ENCODE peak calls at places on chromosomes 16 and 17, in seven cellular contexts. One of them, this sample, is unnamed.

GRCh38 chr17:75723201-75723930 is 2.1 kb downstream of the ITGB4 start:
- DNase-seq in stimulated activated CD8-positive, alpha-beta memory T cell treated with anti-CD3 and anti-CD28 coated beads, Interleukin-7, amount 100 ng/mL, for 1 hour: no peak
- DNase-seq in COLO829: no peak
- DNase-seq in HFFc6: no peak
- DNase-seq in C1 segment of cervical spinal cord: no peak
- DNase-seq in NCI-H82: no peak
- DNase-seq in putamen: no peak
- DNase-seq in this sample: no peak

GRCh38 chr17:18038149-18038850 is 668 bp downstream of the ATPAF2 start:
- DNase-seq in stimulated activated CD8-positive, alpha-beta memory T cell treated with anti-CD3 and anti-CD28 coated beads, Interleukin-7, amount 100 ng/mL, for 1 hour: no peak
- DNase-seq in COLO829: no peak
- DNase-seq in HFFc6: peak
- DNase-seq in C1 segment of cervical spinal cord: no peak
- DNase-seq in NCI-H82: no peak
- DNase-seq in putamen: no peak
- DNase-seq in this sample: peak

GRCh38 chr17:18182978-18183333 is 672 bp upstream of the ALKBH5 start:
- DNase-seq in stimulated activated CD8-positive, alpha-beta memory T cell treated with anti-CD3 and anti-CD28 coated beads, Interleukin-7, amount 100 ng/mL, for 1 hour: peak
- DNase-seq in COLO829: peak
- DNase-seq in HFFc6: peak
- DNase-seq in C1 segment of cervical spinal cord: no peak
- DNase-seq in NCI-H82: peak
- DNase-seq in putamen: no peak
- DNase-seq in this sample: peak

GRCh38 chr17:50487213-50488096 is 8.8 kb downstream of the RSAD1 start:
- DNase-seq in stimulated activated CD8-positive, alpha-beta memory T cell treated with anti-CD3 and anti-CD28 coated beads, Interleukin-7, amount 100 ng/mL, for 1 hour: no peak
- DNase-seq in COLO829: no peak
- DNase-seq in HFFc6: peak
- DNase-seq in C1 segment of cervical spinal cord: no peak
- DNase-seq in NCI-H82: no peak
- DNase-seq in putamen: no peak
- DNase-seq in this sample: peak

GRCh38 chr16:88810166-88810867 is 1.4 kb downstream of the APRT start:
- DNase-seq in stimulated activated CD8-positive, alpha-beta memory T cell treated with anti-CD3 and anti-CD28 coated beads, Interleukin-7, amount 100 ng/mL, for 1 hour: no peak
- DNase-seq in COLO829: no peak
- DNase-seq in HFFc6: no peak
- DNase-seq in C1 segment of cervical spinal cord: no peak
- DNase-seq in NCI-H82: peak
- DNase-seq in putamen: no peak
- DNase-seq in this sample: peak

GRCh38 chr17:3795758-3796102 is 5.3 kb downstream of the ITGAE start:
- DNase-seq in stimulated activated CD8-positive, alpha-beta memory T cell treated with anti-CD3 and anti-CD28 coated beads, Interleukin-7, amount 100 ng/mL, for 1 hour: no peak
- DNase-seq in COLO829: no peak
- DNase-seq in HFFc6: no peak
- DNase-seq in C1 segment of cervical spinal cord: no peak
- DNase-seq in NCI-H82: no peak
- DNase-seq in putamen: no peak
- DNase-seq in this sample: no peak

GRCh38 chr17:57671546-57672204 is 73.4 kb downstream of the CCDC182 start:
- DNase-seq in stimulated activated CD8-positive, alpha-beta memory T cell treated with anti-CD3 and anti-CD28 coated beads, Interleukin-7, amount 100 ng/mL, for 1 hour: peak
- DNase-seq in COLO829: peak
- DNase-seq in HFFc6: peak
- DNase-seq in C1 segment of cervical spinal cord: peak
- DNase-seq in NCI-H82: peak
- DNase-seq in putamen: peak
- DNase-seq in this sample: peak

GRCh38 chr17:81428521-81428920 is 33.3 kb downstream of the BAHCC1 start:
- DNase-seq in stimulated activated CD8-positive, alpha-beta memory T cell treated with anti-CD3 and anti-CD28 coated beads, Interleukin-7, amount 100 ng/mL, for 1 hour: no peak
- DNase-seq in COLO829: no peak
- DNase-seq in HFFc6: no peak
- DNase-seq in C1 segment of cervical spinal cord: no peak
- DNase-seq in NCI-H82: no peak
- DNase-seq in putamen: no peak
- DNase-seq in this sample: no peak

GRCh38 chr17:75364078-75364477 is 41.4 kb downstream of the GRB2 start:
- DNase-seq in stimulated activated CD8-positive, alpha-beta memory T cell treated with anti-CD3 and anti-CD28 coated beads, Interleukin-7, amount 100 ng/mL, for 1 hour: no peak
- DNase-seq in COLO829: no peak
- DNase-seq in HFFc6: peak
- DNase-seq in C1 segment of cervical spinal cord: no peak
- DNase-seq in NCI-H82: no peak
- DNase-seq in putamen: no peak
- DNase-seq in this sample: no peak

GRCh38 chr17:19383681-19384470 is 3.1 kb downstream of the MFAP4 start:
- DNase-seq in stimulated activated CD8-positive, alpha-beta memory T cell treated with anti-CD3 and anti-CD28 coated beads, Interleukin-7, amount 100 ng/mL, for 1 hour: no peak
- DNase-seq in COLO829: no peak
- DNase-seq in HFFc6: no peak
- DNase-seq in C1 segment of cervical spinal cord: no peak
- DNase-seq in NCI-H82: no peak
- DNase-seq in putamen: no peak
- DNase-seq in this sample: no peak

GRCh38 chr17:56880133-56880532 is 33.7 kb downstream of the TRIM25 start:
- DNase-seq in stimulated activated CD8-positive, alpha-beta memory T cell treated with anti-CD3 and anti-CD28 coated beads, Interleukin-7, amount 100 ng/mL, for 1 hour: no peak
- DNase-seq in COLO829: no peak
- DNase-seq in HFFc6: no peak
- DNase-seq in C1 segment of cervical spinal cord: no peak
- DNase-seq in NCI-H82: no peak
- DNase-seq in putamen: no peak
- DNase-seq in this sample: no peak

GRCh38 chr17:29613371-29613837 is 9.3 kb downstream of the CORO6 start:
- DNase-seq in stimulated activated CD8-positive, alpha-beta memory T cell treated with anti-CD3 and anti-CD28 coated beads, Interleukin-7, amount 100 ng/mL, for 1 hour: peak
- DNase-seq in COLO829: no peak
- DNase-seq in HFFc6: no peak
- DNase-seq in C1 segment of cervical spinal cord: peak
- DNase-seq in NCI-H82: no peak
- DNase-seq in putamen: peak
- DNase-seq in this sample: peak

GRCh38 chr17:18043491-18043890 is 4.3 kb downstream of the GID4 start:
- DNase-seq in stimulated activated CD8-positive, alpha-beta memory T cell treated with anti-CD3 and anti-CD28 coated beads, Interleukin-7, amount 100 ng/mL, for 1 hour: no peak
- DNase-seq in COLO829: no peak
- DNase-seq in HFFc6: peak
- DNase-seq in C1 segment of cervical spinal cord: no peak
- DNase-seq in NCI-H82: peak
- DNase-seq in putamen: no peak
- DNase-seq in this sample: no peak

GRCh38 chr16:87369117-87369775 is 14.3 kb downstream of the FBXO31 start:
- DNase-seq in stimulated activated CD8-positive, alpha-beta memory T cell treated with anti-CD3 and anti-CD28 coated beads, Interleukin-7, amount 100 ng/mL, for 1 hour: no peak
- DNase-seq in COLO829: no peak
- DNase-seq in HFFc6: no peak
- DNase-seq in C1 segment of cervical spinal cord: no peak
- DNase-seq in NCI-H82: no peak
- DNase-seq in putamen: no peak
- DNase-seq in this sample: no peak

GRCh38 chr17:74147966-74148365 is 55.5 kb upstream of the RPL38 start:
- DNase-seq in stimulated activated CD8-positive, alpha-beta memory T cell treated with anti-CD3 and anti-CD28 coated beads, Interleukin-7, amount 100 ng/mL, for 1 hour: no peak
- DNase-seq in COLO829: no peak
- DNase-seq in HFFc6: no peak
- DNase-seq in C1 segment of cervical spinal cord: no peak
- DNase-seq in NCI-H82: no peak
- DNase-seq in putamen: no peak
- DNase-seq in this sample: no peak

GRCh38 chr16:53915452-53916160 is 211.7 kb downstream of the FTO start:
- DNase-seq in stimulated activated CD8-positive, alpha-beta memory T cell treated with anti-CD3 and anti-CD28 coated beads, Interleukin-7, amount 100 ng/mL, for 1 hour: no peak
- DNase-seq in COLO829: no peak
- DNase-seq in HFFc6: no peak
- DNase-seq in C1 segment of cervical spinal cord: no peak
- DNase-seq in NCI-H82: no peak
- DNase-seq in putamen: no peak
- DNase-seq in this sample: no peak

GRCh38 chr16:4178468-4179010 is 62.3 kb upstream of the ADCY9 start:
- DNase-seq in stimulated activated CD8-positive, alpha-beta memory T cell treated with anti-CD3 and anti-CD28 coated beads, Interleukin-7, amount 100 ng/mL, for 1 hour: no peak
- DNase-seq in COLO829: no peak
- DNase-seq in HFFc6: no peak
- DNase-seq in C1 segment of cervical spinal cord: no peak
- DNase-seq in NCI-H82: no peak
- DNase-seq in putamen: no peak
- DNase-seq in this sample: no peak

GRCh38 chr16:79982356-79982755 is 381.8 kb upstream of the MAF start:
- DNase-seq in stimulated activated CD8-positive, alpha-beta memory T cell treated with anti-CD3 and anti-CD28 coated beads, Interleukin-7, amount 100 ng/mL, for 1 hour: no peak
- DNase-seq in COLO829: no peak
- DNase-seq in HFFc6: no peak
- DNase-seq in C1 segment of cervical spinal cord: no peak
- DNase-seq in NCI-H82: no peak
- DNase-seq in putamen: no peak
- DNase-seq in this sample: no peak

GRCh38 chr16:12904041-12904671 is 2.8 kb downstream of the SHISA9 start:
- DNase-seq in stimulated activated CD8-positive, alpha-beta memory T cell treated with anti-CD3 and anti-CD28 coated beads, Interleukin-7, amount 100 ng/mL, for 1 hour: no peak
- DNase-seq in COLO829: no peak
- DNase-seq in HFFc6: no peak
- DNase-seq in C1 segment of cervical spinal cord: no peak
- DNase-seq in NCI-H82: peak
- DNase-seq in putamen: no peak
- DNase-seq in this sample: no peak

GRCh38 chr16:17404903-17405691 is 65.7 kb downstream of the XYLT1 start:
- DNase-seq in stimulated activated CD8-positive, alpha-beta memory T cell treated with anti-CD3 and anti-CD28 coated beads, Interleukin-7, amount 100 ng/mL, for 1 hour: no peak
- DNase-seq in COLO829: peak
- DNase-seq in HFFc6: peak
- DNase-seq in C1 segment of cervical spinal cord: peak
- DNase-seq in NCI-H82: no peak
- DNase-seq in putamen: peak
- DNase-seq in this sample: no peak

GRCh38 chr17:4987767-4988083 is 250 bp upstream of the CAMTA2 start:
- DNase-seq in stimulated activated CD8-positive, alpha-beta memory T cell treated with anti-CD3 and anti-CD28 coated beads, Interleukin-7, amount 100 ng/mL, for 1 hour: no peak
- DNase-seq in COLO829: no peak
- DNase-seq in HFFc6: no peak
- DNase-seq in C1 segment of cervical spinal cord: no peak
- DNase-seq in NCI-H82: no peak
- DNase-seq in putamen: no peak
- DNase-seq in this sample: no peak

GRCh38 chr16:29230671-29231091 is 175.8 kb downstream of the NPIPB11 start:
- DNase-seq in stimulated activated CD8-positive, alpha-beta memory T cell treated with anti-CD3 and anti-CD28 coated beads, Interleukin-7, amount 100 ng/mL, for 1 hour: no peak
- DNase-seq in COLO829: no peak
- DNase-seq in HFFc6: no peak
- DNase-seq in C1 segment of cervical spinal cord: no peak
- DNase-seq in NCI-H82: no peak
- DNase-seq in putamen: no peak
- DNase-seq in this sample: no peak

GRCh38 chr17:51499906-51500305 is 239.6 kb downstream of the UTP18 start:
- DNase-seq in stimulated activated CD8-positive, alpha-beta memory T cell treated with anti-CD3 and anti-CD28 coated beads, Interleukin-7, amount 100 ng/mL, for 1 hour: no peak
- DNase-seq in COLO829: no peak
- DNase-seq in HFFc6: no peak
- DNase-seq in C1 segment of cervical spinal cord: no peak
- DNase-seq in NCI-H82: no peak
- DNase-seq in putamen: no peak
- DNase-seq in this sample: no peak

GRCh38 chr17:77810536-77810935 is 148.0 kb upstream of the TNRC6C start:
- DNase-seq in stimulated activated CD8-positive, alpha-beta memory T cell treated with anti-CD3 and anti-CD28 coated beads, Interleukin-7, amount 100 ng/mL, for 1 hour: no peak
- DNase-seq in COLO829: no peak
- DNase-seq in HFFc6: peak
- DNase-seq in C1 segment of cervical spinal cord: no peak
- DNase-seq in NCI-H82: no peak
- DNase-seq in putamen: no peak
- DNase-seq in this sample: no peak

GRCh38 chr17:65656390-65657250 is 95.2 kb upstream of the AXIN2 start:
- DNase-seq in stimulated activated CD8-positive, alpha-beta memory T cell treated with anti-CD3 and anti-CD28 coated beads, Interleukin-7, amount 100 ng/mL, for 1 hour: no peak
- DNase-seq in COLO829: peak
- DNase-seq in HFFc6: no peak
- DNase-seq in C1 segment of cervical spinal cord: no peak
- DNase-seq in NCI-H82: no peak
- DNase-seq in putamen: no peak
- DNase-seq in this sample: peak

GRCh38 chr16:80526418-80527061 is 14.3 kb upstream of the DYNLRB2 start:
- DNase-seq in stimulated activated CD8-positive, alpha-beta memory T cell treated with anti-CD3 and anti-CD28 coated beads, Interleukin-7, amount 100 ng/mL, for 1 hour: no peak
- DNase-seq in COLO829: peak
- DNase-seq in HFFc6: peak
- DNase-seq in C1 segment of cervical spinal cord: no peak
- DNase-seq in NCI-H82: peak
- DNase-seq in putamen: peak
- DNase-seq in this sample: peak

GRCh38 chr16:1156111-1156982 is 3.4 kb downstream of the CACNA1H start:
- DNase-seq in stimulated activated CD8-positive, alpha-beta memory T cell treated with anti-CD3 and anti-CD28 coated beads, Interleukin-7, amount 100 ng/mL, for 1 hour: no peak
- DNase-seq in COLO829: no peak
- DNase-seq in HFFc6: no peak
- DNase-seq in C1 segment of cervical spinal cord: no peak
- DNase-seq in NCI-H82: peak
- DNase-seq in putamen: peak
- DNase-seq in this sample: no peak

GRCh38 chr17:82249896-82250581 is 21.2 kb downstream of the SLC16A3 start:
- DNase-seq in stimulated activated CD8-positive, alpha-beta memory T cell treated with anti-CD3 and anti-CD28 coated beads, Interleukin-7, amount 100 ng/mL, for 1 hour: no peak
- DNase-seq in COLO829: no peak
- DNase-seq in HFFc6: no peak
- DNase-seq in C1 segment of cervical spinal cord: no peak
- DNase-seq in NCI-H82: no peak
- DNase-seq in putamen: no peak
- DNase-seq in this sample: no peak

GRCh38 chr17:50953831-50954601 is 87.9 kb upstream of the TOB1 start:
- DNase-seq in stimulated activated CD8-positive, alpha-beta memory T cell treated with anti-CD3 and anti-CD28 coated beads, Interleukin-7, amount 100 ng/mL, for 1 hour: no peak
- DNase-seq in COLO829: peak
- DNase-seq in HFFc6: no peak
- DNase-seq in C1 segment of cervical spinal cord: no peak
- DNase-seq in NCI-H82: peak
- DNase-seq in putamen: no peak
- DNase-seq in this sample: no peak

GRCh38 chr16:81163671-81164070 is 67.5 kb upstream of the GCSH start:
- DNase-seq in stimulated activated CD8-positive, alpha-beta memory T cell treated with anti-CD3 and anti-CD28 coated beads, Interleukin-7, amount 100 ng/mL, for 1 hour: no peak
- DNase-seq in COLO829: no peak
- DNase-seq in HFFc6: no peak
- DNase-seq in C1 segment of cervical spinal cord: no peak
- DNase-seq in NCI-H82: no peak
- DNase-seq in putamen: no peak
- DNase-seq in this sample: no peak

GRCh38 chr17:49676276-49676868 is 1.5 kb downstream of the SPOP start:
- DNase-seq in stimulated activated CD8-positive, alpha-beta memory T cell treated with anti-CD3 and anti-CD28 coated beads, Interleukin-7, amount 100 ng/mL, for 1 hour: no peak
- DNase-seq in COLO829: no peak
- DNase-seq in HFFc6: peak
- DNase-seq in C1 segment of cervical spinal cord: no peak
- DNase-seq in NCI-H82: no peak
- DNase-seq in putamen: peak
- DNase-seq in this sample: no peak